ENCODE peak calls at places on chromosomes 5 and 9, in four cellular contexts. D is GM12878, A is IMR-90, E is H1. L is an unnamed sample.

GRCh38 chr5:39758426-39758825 is 333.6 kb upstream of the DAB2 start:
- DNase-seq in D (no peak), A (no peak), E (no peak), L (no peak)

GRCh38 chr5:55278778-55279177 is 28.7 kb downstream of the DHX29 start:
- DNase-seq in D (no peak), A (peak), E (no peak), L (no peak)

GRCh38 chr5:58188287-58188651 is 271.6 kb downstream of the PLK2 start:
- DNase-seq in D (no peak), A (peak), E (no peak), L (no peak)

GRCh38 chr5:95631265-95631957 is 11.5 kb downstream of the GPR150 start:
- DNase-seq in D (no peak), A (peak), E (no peak), L (no peak)

GRCh38 chr5:97004423-97005060 is 68.7 kb downstream of the LNPEP start:
- DNase-seq in D (no peak), A (peak), E (no peak), L (no peak)

GRCh38 chr5:1406681-1407640 is 38.3 kb downstream of the SLC6A3 start:
- DNase-seq in D (no peak), A (no peak), E (no peak), L (no peak)

GRCh38 chr9:93520523-93520922 is 55.9 kb upstream of the PHF2 start:
- DNase-seq in D (no peak), A (no peak), E (no peak), L (no peak)

GRCh38 chr5:11128021-11128420 is 367.0 kb upstream of the DAP start:
- DNase-seq in D (no peak), A (no peak), E (no peak), L (no peak)

GRCh38 chr5:114243281-114243982 is 118.4 kb upstream of the KCNN2 start:
- DNase-seq in D (no peak), A (peak), E (no peak), L (no peak)

GRCh38 chr5:175752826-175753535 is 95.1 kb downstream of the HRH2 start:
- DNase-seq in D (no peak), A (no peak), E (peak), L (no peak)

DNA sequence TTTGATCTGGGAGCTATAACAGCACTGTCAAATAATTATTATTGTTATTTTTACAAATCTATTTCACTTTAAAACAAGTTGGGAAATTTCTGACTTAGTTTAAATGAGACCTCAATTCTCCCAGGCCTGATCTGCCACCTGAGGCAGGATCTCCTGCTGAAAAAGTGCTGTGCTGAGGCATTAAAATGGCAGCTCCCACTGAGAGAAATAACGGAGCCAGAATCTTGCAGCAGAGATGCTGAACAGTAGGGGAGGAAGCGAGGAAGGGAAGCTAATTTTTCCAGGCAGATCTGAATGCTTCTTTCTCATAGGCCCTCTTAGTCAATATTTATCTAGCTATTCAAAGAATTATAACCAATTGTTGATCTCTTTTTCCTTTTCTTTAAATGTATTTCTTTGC is 196.2 kb downstream of the ZNF462 start:
- DNase-seq in D (no peak), A (no peak), E (no peak), L (no peak)
- TF ChIP-seq CHD1 in D (no peak), A (no peak), E (no peak), L (no peak)

GRCh38 chr5:5183192-5183699 is 43.1 kb downstream of the ADAMTS16 start:
- DNase-seq in D (no peak), A (no peak), E (peak), L (no peak)
- TF ChIP-seq CHD1 in D (no peak), A (no peak), E (no peak), L (no peak)

GRCh38 chr5:90546216-90546837 is 12.3 kb upstream of the ADGRV1 start:
- DNase-seq in D (no peak), A (no peak), E (no peak), L (no peak)

GRCh38 chr5:90549223-90549622 is 9.4 kb upstream of the ADGRV1 start:
- DNase-seq in D (no peak), A (no peak), E (no peak), L (no peak)

GRCh38 chr5:90547072-90547536 is 11.5 kb upstream of the ADGRV1 start:
- DNase-seq in D (no peak), A (no peak), E (no peak), L (no peak)

GRCh38 chr5:90549729-90550275 is 8.8 kb upstream of the ADGRV1 start:
- DNase-seq in D (no peak), A (no peak), E (no peak), L (no peak)

GRCh38 chr5:90548069-90548593 is 10.5 kb upstream of the ADGRV1 start:
- DNase-seq in D (no peak), A (no peak), E (no peak), L (peak)
- TF ChIP-seq CHD1 in D (no peak), A (no peak), E (no peak), L (no peak)

GRCh38 chr5:65967288-65968066 is 41.1 kb downstream of the ERBIN start:
- DNase-seq in D (no peak), A (peak), E (no peak), L (peak)

GRCh38 chr5:65955746-65956145 is 29.4 kb downstream of the ERBIN start:
- DNase-seq in D (no peak), A (no peak), E (no peak), L (no peak)

GRCh38 chr5:65961644-65962043 is 35.3 kb downstream of the ERBIN start:
- DNase-seq in D (peak), A (peak), E (no peak), L (peak)
- TF ChIP-seq CHD1 in D (no peak), A (no peak), E (no peak), L (no peak)

GRCh38 chr5:115842089-115842881 is 550 bp downstream of the AP3S1 start:
- DNase-seq in D (no peak), A (no peak), E (peak), L (no peak)
- TF ChIP-seq CHD1 in D (no peak), A (no peak), E (no peak), L (no peak)

DNA sequence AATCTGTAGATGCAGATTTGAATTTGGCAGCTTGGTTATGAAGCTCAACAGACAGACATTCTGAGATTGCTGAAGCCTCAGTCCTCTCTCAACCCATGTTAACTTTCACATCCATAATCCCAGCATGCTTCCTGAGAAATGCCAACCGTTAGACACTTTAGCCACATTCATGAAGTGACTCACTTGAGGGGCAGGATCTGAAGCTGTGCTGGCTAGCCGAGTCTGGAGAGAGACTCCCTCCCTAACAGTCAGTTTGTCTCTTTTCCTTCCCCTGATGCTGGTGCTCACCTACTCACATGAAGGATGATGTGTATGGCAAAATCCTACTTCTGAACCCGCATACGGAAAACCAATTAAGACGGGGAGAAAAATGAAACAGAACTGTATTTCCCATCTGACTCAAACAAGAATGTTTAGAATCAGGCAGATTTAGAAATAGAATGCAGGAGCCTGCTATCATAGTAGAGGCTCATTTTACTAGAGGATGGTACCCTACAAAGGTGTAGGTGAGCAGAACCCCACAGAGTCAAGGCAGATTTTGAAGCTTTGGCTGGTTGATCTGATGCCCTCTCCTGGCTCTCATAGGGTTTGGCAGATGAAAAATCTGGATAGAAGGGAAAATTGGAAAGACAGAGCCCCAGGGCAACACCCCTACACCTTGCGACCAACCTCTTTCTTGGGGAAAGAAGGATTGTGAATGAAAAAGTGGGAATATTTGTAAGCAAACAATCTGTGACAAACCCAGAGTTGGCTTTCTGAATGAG is 150.9 kb upstream of the LHFPL2 start:
- DNase-seq in D (no peak), A (peak), E (no peak), L (no peak)
- TF ChIP-seq CHD1 in D (no peak), A (no peak), E (no peak), L (no peak)

GRCh38 chr5:64166201-64166959 is 737 bp downstream of the RNF180 start:
- DNase-seq in D (no peak), A (no peak), E (no peak), L (no peak)
- TF ChIP-seq CHD1 in D (no peak), A (no peak), E (no peak), L (no peak)

GRCh38 chr5:35228304-35228703 is 2.0 kb downstream of the PRLR start:
- DNase-seq in D (no peak), A (no peak), E (no peak), L (no peak)

GRCh38 chr5:35218981-35219380 is 11.3 kb downstream of the PRLR start:
- DNase-seq in D (no peak), A (no peak), E (no peak), L (no peak)

GRCh38 chr5:35229076-35230042 is 928 bp downstream of the PRLR start:
- DNase-seq in D (no peak), A (no peak), E (peak), L (no peak)

GRCh38 chr5:35220967-35221366 is 9.3 kb downstream of the PRLR start:
- DNase-seq in D (no peak), A (no peak), E (no peak), L (no peak)

GRCh38 chr5:35223777-35224395 is 6.4 kb downstream of the PRLR start:
- DNase-seq in D (no peak), A (no peak), E (no peak), L (no peak)
- TF ChIP-seq CHD1 in D (no peak), A (no peak), E (no peak), L (no peak)

GRCh38 chr5:149550267-149550582 is 1.0 kb downstream of the CSNK1A1 start:
- DNase-seq in D (no peak), A (peak), E (no peak), L (peak)
- TF ChIP-seq CHD1 in D (no peak), A (no peak), E (no peak), L (no peak)